ENCODE peak calls at places on chromosomes 3 and 15, in four cellular contexts. L is neural progenitor cell, M is AG09309, R is BJ. T is an unnamed sample.

GRCh38 chr3:33047842-33048834 is 48.8 kb downstream of the GLB1 start:
- DNase-seq in R (no peak), M (no peak), L (no peak), T (no peak)

GRCh38 chr3:74617786-74618185 is 3.3 kb upstream of the CNTN3 start:
- DNase-seq in L (no peak), R (no peak), M (no peak), T (no peak)

GRCh38 chr3:186790261-186790981 is 7.0 kb downstream of the EIF4A2 start:
- DNase-seq in L (no peak), M (no peak), R (no peak), T (no peak)

GRCh38 chr3:141386080-141386594 is 17.8 kb downstream of the ZBTB38 start:
- DNase-seq in R (no peak), M (no peak), L (no peak), T (no peak)

GRCh38 chr3:58231666-58232065 is 5.9 kb upstream of the ABHD6 start:
- DNase-seq in M (no peak), L (no peak), R (no peak), T (no peak)

GRCh38 chr3:44499149-44499898 is 21.9 kb upstream of the ZNF445 start:
- DNase-seq in M (no peak), R (no peak), L (no peak), T (no peak)

GRCh38 chr3:6928064-6928463 is 67.1 kb downstream of the GRM7 start:
- DNase-seq in R (no peak), M (no peak), L (no peak), T (peak; percentile 81)

GRCh38 chr15:32844118-32844711 is 126.4 kb downstream of the GREM1 start:
- DNase-seq in M (no peak), L (peak; percentile 27), R (no peak), T (no peak)

GRCh38 chr15:41989573-41990242 is 17.4 kb upstream of the EHD4 start:
- DNase-seq in M (no peak), L (peak; percentile 88), R (no peak), T (no peak)

GRCh38 chr3:100127792-100128191 is 13.5 kb upstream of the FILIP1L start:
- DNase-seq in R (no peak), L (no peak), M (no peak), T (no peak)

GRCh38 chr3:34988296-34988695 is 651.0 kb upstream of the ARPP21 start:
- DNase-seq in R (no peak), L (no peak), M (no peak), T (no peak)

GRCh38 chr3:132382267-132382666 is 35.0 kb upstream of the DNAJC13 start:
- DNase-seq in M (no peak), R (no peak), L (no peak), T (no peak)

GRCh38 chr3:41808152-41808551 is 153.8 kb downstream of the ULK4 start:
- DNase-seq in R (peak; percentile 23), M (peak; percentile 33), L (no peak), T (peak; percentile 32)

GRCh38 chr3:34090876-34091275 is 292.4 kb downstream of the PDCD6IP start:
- DNase-seq in L (no peak), M (no peak), R (no peak), T (no peak)

GRCh38 chr3:133572158-133573053 is 1.1 kb upstream of the CDV3 start:
- DNase-seq in M (no peak), R (no peak), L (no peak), T (no peak)

GRCh38 chr3:194107126-194107525 is 28.8 kb upstream of the HES1 start:
- DNase-seq in L (no peak), R (no peak), M (no peak), T (no peak)

GRCh38 chr15:79812536-79812935 is 84.3 kb downstream of the MTHFS start:
- DNase-seq in L (no peak), M (no peak), R (no peak), T (no peak)

GRCh38 chr15:59553879-59554735 is 57.5 kb upstream of the GCNT3 start:
- DNase-seq in L (no peak), M (peak; percentile 23), R (no peak), T (peak; percentile 87)

GRCh38 chr15:67421105-67421504 is 99.8 kb upstream of the C15orf61 start:
- DNase-seq in M (no peak), L (no peak), R (no peak), T (no peak)

GRCh38 chr15:69297642-69298353 is 914 bp upstream of the PAQR5 start:
- DNase-seq in R (no peak), L (no peak), M (no peak), T (no peak)

GRCh38 chr3:48018841-48019240 is 2.6 kb upstream of the MAP4 start:
- DNase-seq in R (peak; percentile 43), M (peak; percentile 57), L (no peak), T (no peak)

GRCh38 chr3:141795719-141796435 is 32.7 kb downstream of the GRK7 start:
- DNase-seq in R (no peak), M (peak; percentile 31), L (peak; percentile 41), T (no peak)

DNA sequence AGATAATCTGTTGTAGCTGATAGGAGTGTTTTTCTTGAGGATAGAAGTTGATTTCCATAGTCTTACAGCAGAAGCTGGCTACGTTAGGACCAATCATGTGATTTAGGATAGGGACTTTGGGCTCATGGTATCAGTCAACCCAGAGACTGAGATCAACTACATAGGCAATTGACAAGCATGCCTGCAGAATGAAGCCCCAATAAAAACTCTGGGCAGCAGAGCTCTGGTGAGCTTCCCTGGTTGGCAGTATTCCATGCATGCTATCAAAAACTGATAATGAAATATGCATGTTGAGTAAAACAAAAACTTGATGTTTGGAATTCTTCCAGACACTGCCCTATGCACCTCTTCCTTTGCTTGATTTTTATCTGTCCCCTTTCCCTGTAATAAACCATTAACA is 38.0 kb downstream of the SUCNR1 start:
- DNase-seq in M (no peak), R (no peak), L (no peak), T (no peak)
- H3K4me3 ChIP-seq in M (no peak overlapping the region), R (no peak overlapping the region), L (no peak overlapping the region), T (no peak overlapping the region)

GRCh38 chr3:192879346-192880031 is 38.2 kb downstream of the MB21D2 start:
- DNase-seq in M (peak; percentile 97), R (peak; percentile 97), L (peak; percentile 57), T (peak; percentile 95)

GRCh38 chr3:192881159-192881786 is 36.4 kb downstream of the MB21D2 start:
- DNase-seq in L (no peak), R (no peak), M (no peak), T (no peak)

GRCh38 chr3:192883512-192883911 is 34.1 kb downstream of the MB21D2 start:
- DNase-seq in L (no peak), M (no peak), R (no peak), T (no peak)

GRCh38 chr3:192875971-192876565 is 41.6 kb downstream of the MB21D2 start:
- DNase-seq in R (no peak), L (no peak), M (peak; percentile 28), T (no peak)

GRCh38 chr3:192878374-192878773 is 39.3 kb downstream of the MB21D2 start:
- DNase-seq in L (no peak), M (no peak), R (no peak), T (no peak)
- H3K4me3 ChIP-seq in L (no peak overlapping the region), M (no peak overlapping the region), R (no peak overlapping the region), T (no peak overlapping the region)

GRCh38 chr3:67661079-67661478 is 6.7 kb upstream of the SUCLG2 start:
- DNase-seq in M (no peak), R (no peak), L (no peak), T (no peak)

GRCh38 chr3:67657192-67657591 is 2.8 kb upstream of the SUCLG2 start:
- DNase-seq in M (no peak), L (no peak), R (no peak), T (no peak)

GRCh38 chr3:67662733-67663132 is 8.3 kb upstream of the SUCLG2 start:
- DNase-seq in M (no peak), L (no peak), R (no peak), T (no peak)
- H3K4me3 ChIP-seq in M (no peak overlapping the region), L (no peak overlapping the region), R (no peak overlapping the region), T (no peak overlapping the region)

DNA sequence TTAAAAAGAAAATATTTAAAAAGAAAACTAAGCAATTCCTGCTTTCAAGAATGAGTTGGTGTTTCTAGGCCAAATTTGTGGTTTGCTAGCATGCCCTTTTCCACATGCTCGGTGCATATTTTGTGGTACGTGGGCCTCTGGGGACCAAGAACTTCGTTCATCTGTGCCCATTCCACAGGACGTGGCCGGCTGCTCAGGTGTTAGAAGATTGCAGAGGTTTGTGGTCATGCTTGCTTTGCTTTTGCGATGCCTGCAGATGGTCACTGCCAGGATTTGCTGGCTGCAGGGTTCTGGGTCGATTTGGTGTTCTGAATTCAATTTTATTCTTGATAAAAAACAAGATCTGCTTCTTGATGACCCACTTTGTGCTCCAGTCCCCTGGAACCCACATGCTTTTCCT is 7.5 kb downstream of the PSTPIP1 start:
- DNase-seq in R (no peak), M (no peak), L (no peak), T (no peak)
- H3K4me3 ChIP-seq in R (no peak overlapping the region), M (no peak overlapping the region), L (no peak overlapping the region), T (no peak overlapping the region)